ENCODE peak calls at places on chromosomes 11 and 22, in four cellular contexts. Z is progenitor cell of endocrine pancreas, C is cardiac muscle cell, N is IMR-90. R is an unnamed sample.

GRCh38 chr11:70734379-70734778 is 336.1 kb downstream of the CTTN start:
- DNase-seq in N (no peak), Z (no peak), C (no peak), R (no peak)

GRCh38 chr22:40203568-40203967 is 25.8 kb downstream of the TNRC6B start:
- DNase-seq in Z (no peak), C (no peak), N (peak), R (no peak)

GRCh38 chr22:37898441-37899181 is 7.5 kb upstream of the MICALL1 start:
- DNase-seq in C (peak), Z (no peak), N (no peak), R (peak)

GRCh38 chr11:35146074-35146521 is 7.1 kb downstream of the CD44 start:
- DNase-seq in Z (no peak), N (no peak), C (no peak), R (peak)

GRCh38 chr22:29328566-29329500 is 13.3 kb upstream of the RASL10A start:
- DNase-seq in Z (no peak), C (no peak), N (peak), R (no peak)

GRCh38 chr22:37117092-37117491 is 7.6 kb upstream of the TMPRSS6 start:
- DNase-seq in Z (no peak), N (no peak), C (no peak), R (no peak)

GRCh38 chr11:21806508-21806907 is 386.4 kb upstream of the ANO5 start:
- DNase-seq in N (no peak), Z (no peak), C (no peak), R (no peak)

GRCh38 chr11:2382129-2382517 is 5.0 kb downstream of the CD81 start:
- DNase-seq in N (no peak), Z (no peak), C (no peak), R (no peak)

GRCh38 chr11:65421204-65422103 is 1.1 kb upstream of the NEAT1 start:
- DNase-seq in C (peak), N (peak), Z (no peak), R (peak)

GRCh38 chr22:46209262-46209661 is 40.8 kb downstream of the CDPF1 start:
- DNase-seq in N (no peak), C (no peak), Z (no peak), R (no peak)

GRCh38 chr22:28962042-28962554 is 78.7 kb downstream of the ZNRF3 start:
- DNase-seq in C (no peak), N (no peak), Z (no peak), R (no peak)

GRCh38 chr11:64802370-64803162 is 448 bp downstream of the MAP4K2 start:
- DNase-seq in Z (no peak), C (no peak), N (no peak), R (no peak)

GRCh38 chr11:57453543-57454177 is 6.7 kb upstream of the RTN4RL2 start:
- DNase-seq in C (no peak), N (no peak), Z (no peak), R (no peak)

GRCh38 chr11:77411238-77411637 is 62.7 kb downstream of the PAK1 start:
- DNase-seq in Z (no peak), N (peak), C (peak), R (no peak)

GRCh38 chr11:77413850-77414249 is 60.0 kb downstream of the PAK1 start:
- DNase-seq in Z (no peak), C (no peak), N (no peak), R (no peak)

GRCh38 chr11:77410076-77410827 is 63.6 kb downstream of the PAK1 start:
- DNase-seq in Z (no peak), C (no peak), N (no peak), R (no peak)

GRCh38 chr11:77412814-77413213 is 61.1 kb downstream of the PAK1 start:
- DNase-seq in N (no peak), Z (no peak), C (no peak), R (no peak)

DNA sequence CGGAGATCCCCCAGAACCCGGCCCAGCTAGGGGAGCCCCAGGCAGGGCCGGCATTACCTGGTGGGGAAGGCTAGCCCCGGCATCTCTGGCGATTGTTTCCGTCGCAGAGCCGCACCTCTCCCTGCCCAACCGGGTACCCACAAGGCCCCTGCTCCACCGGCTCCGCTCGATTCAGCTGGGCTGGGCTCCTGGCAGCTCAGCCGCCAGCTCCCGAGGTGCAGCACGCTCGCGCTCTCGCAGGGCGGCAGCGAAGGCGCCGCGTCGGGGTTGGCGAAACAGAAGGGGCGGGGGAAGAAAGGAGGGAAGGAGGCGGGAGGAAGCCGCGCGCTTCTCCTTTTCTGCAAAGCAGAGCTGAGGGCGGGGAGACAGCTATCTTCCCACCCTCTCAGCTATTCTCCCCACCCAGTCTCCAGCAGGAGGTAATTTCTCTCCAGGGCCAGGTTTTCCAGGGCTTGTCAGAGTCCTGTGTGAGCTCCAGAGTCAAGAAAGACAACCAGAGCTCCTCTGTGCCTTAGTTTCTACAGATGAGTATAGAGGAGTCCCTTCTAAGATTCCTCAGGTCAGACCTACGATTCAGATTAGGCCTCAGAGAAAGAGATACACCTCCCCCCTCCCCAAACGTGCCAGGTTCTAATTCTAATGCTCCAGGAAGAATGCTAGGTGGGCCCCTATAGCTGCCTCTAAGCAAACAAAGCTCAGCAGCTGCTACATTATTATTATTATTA is 62.0 kb downstream of the PAK1 start:
- DNase-seq in Z (peak), N (peak), C (peak), R (peak)
- TF ChIP-seq CTCF in Z (peak), N (peak), C (no peak), R (no peak)

GRCh38 chr11:130166457-130166784 is 6.8 kb downstream of the ST14 start:
- DNase-seq in C (peak), Z (no peak), N (peak), R (peak)

GRCh38 chr11:130165601-130166456 is 6.2 kb downstream of the ST14 start:
- DNase-seq in C (no peak), Z (no peak), N (no peak), R (no peak)

GRCh38 chr11:130163346-130164220 is 4.0 kb downstream of the ST14 start:
- DNase-seq in Z (no peak), N (no peak), C (no peak), R (peak)

GRCh38 chr11:130162733-130163132 is 3.2 kb downstream of the ST14 start:
- DNase-seq in Z (no peak), C (peak), N (no peak), R (no peak)

DNA sequence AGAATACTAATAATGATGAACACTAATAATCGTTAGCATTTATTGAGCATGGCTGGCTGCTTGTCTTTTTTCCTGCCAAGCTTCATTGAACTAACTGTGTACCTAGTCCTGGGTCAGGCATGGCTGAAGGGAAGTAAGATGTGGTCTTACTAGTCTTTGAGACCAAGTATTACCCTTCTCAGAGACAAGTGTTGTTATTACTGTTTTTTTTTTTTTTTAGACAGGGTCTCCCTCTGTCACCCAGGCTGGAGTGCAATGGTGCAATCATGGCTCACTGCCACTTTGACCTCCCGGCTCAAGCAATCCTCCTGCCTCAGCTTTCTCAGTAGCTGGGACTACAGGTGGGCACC is 4.6 kb downstream of the ST14 start:
- DNase-seq in C (no peak), N (no peak), Z (no peak), R (no peak)
- TF ChIP-seq CTCF in C (no peak), N (no peak), Z (no peak), R (no peak)

DNA sequence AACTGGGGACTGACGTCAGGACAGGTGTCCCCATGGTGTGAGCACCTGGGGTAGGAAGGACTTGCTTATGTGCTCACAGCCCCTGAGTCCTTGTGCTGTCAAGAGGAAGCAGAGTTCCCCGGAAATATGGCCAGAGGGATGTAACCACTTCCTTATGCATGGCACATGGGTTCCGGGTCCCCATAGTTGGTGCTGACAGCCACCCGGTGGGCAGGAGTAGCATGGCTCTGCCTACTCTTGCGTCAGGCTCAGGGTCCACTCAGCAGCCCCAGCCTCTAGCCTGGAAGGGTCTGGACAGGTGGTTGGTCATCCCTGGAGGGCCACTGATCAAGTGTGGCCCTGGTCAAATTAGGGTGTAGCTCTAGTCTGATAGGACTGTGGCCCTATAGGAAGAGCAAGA is 42.8 kb upstream of the CCND1 start:
- DNase-seq in C (no peak), N (no peak), Z (no peak), R (peak)
- TF ChIP-seq CTCF in C (peak), N (no peak), Z (peak), R (no peak)

GRCh38 chr11:99916078-99916477 is 771.0 kb upstream of the ARHGAP42 start:
- DNase-seq in Z (no peak), C (no peak), N (no peak), R (no peak)

GRCh38 chr11:99911116-99911515 is 776.0 kb upstream of the ARHGAP42 start:
- DNase-seq in Z (no peak), N (no peak), C (no peak), R (no peak)
- TF ChIP-seq CTCF in Z (peak), N (no peak), C (no peak), R (no peak)

DNA sequence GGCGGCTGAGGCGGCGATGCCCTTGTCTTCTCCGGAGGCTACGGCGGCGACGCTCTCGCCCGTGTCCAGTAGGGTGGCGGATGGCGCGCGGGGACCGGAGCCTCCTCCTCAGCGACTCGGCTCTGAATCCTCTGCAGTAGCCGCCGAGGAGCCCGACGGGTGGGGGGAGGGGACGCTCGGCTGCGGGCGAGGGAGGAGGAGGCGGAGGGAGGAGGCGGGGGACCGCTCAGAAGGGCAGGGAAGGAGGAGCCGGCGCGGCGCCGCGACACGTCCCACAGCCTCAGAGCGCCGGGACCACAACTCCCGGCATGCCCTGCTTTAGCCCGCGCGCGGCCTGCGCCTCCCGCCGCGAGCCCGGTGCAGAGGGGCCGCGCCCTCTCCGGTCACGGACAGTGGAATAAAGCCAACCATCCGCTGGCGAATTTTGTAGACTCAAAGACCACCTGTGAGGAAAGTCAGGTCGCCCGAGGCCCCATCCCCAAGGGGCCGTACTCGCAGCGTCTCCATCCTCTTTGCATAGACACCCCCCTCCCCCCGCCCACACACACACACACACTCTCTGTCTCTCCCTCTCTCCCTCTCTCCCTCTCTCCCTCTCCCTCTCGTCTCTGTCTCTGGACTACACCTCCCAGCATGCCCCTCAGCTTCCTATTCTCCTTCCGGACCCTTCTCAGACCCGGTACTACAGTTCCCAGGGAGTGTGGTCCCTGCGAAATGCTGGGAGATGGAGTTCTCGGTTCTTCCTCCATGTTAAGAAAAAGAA is at the start of gene FAM168A:
- DNase-seq in N (peak), Z (peak), C (peak), R (peak)
- TF ChIP-seq CTCF in N (peak), Z (peak), C (no peak), R (no peak)

DNA sequence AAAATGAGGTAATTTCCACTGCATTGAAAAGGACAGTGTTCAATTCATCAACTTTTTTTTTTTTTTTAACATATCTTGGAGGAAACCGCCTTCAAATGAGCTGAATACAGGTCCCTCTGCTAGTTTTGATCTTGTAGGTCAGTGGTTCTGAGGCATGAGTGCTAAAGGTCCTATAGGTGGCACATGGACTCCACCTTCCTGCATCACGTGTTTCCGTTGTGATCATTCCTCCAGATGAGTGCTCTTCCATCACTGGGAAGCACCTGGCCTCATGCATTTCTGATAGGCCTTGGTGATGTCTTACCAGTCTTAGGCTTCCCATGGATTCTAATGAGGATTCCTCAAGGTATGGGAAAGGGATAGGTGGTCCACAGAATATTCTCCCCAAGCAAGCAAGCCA is 37.8 kb downstream of the FDX1 start:
- DNase-seq in C (no peak), N (no peak), Z (no peak), R (no peak)
- TF ChIP-seq CTCF in C (no peak), N (no peak), Z (no peak), R (no peak)

GRCh38 chr11:60482361-60482760 is 10.2 kb upstream of the MS4A12 start:
- DNase-seq in Z (no peak), N (no peak), C (no peak), R (no peak)

DNA sequence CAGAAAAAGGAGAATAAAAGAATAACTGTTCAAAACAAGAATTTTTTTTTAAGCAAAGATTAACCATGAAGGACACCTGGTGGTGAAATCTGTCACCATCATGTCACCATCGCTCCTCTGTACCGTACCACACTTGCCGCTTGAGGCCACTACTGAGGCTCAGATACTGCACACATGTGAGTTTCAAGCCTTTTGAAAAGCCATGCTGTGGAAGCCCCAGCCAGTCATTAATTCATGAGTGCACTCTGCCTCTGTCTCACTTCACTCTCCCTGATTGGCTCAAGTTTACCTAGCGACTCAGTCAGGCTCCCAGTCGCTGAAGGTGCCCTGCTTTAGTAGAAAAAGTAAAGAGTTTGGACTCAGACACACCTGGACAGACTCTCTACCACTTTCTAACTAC is 6.6 kb upstream of the MS4A12 start:
- DNase-seq in N (no peak), C (no peak), Z (no peak), R (peak)
- TF ChIP-seq CTCF in N (no peak), C (no peak), Z (peak), R (peak)

DNA sequence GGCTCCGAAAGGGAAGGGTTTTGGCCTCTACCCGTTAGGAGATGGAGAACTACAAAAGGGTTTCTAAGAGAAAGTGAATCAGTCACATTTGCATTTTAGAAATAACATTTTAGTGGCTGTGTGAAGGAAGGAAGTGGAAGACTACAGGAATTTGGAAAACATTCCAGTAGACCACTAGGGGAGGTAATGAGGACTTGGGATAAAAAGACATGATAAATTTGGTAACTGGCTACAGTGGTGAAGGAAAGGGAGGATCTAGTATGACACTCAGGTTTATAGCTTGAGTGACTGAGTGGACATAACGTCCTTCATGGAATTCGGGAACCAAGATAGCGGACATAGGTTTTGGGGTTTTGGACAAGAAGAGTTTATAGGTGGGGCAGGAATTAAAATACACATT is 7.0 kb upstream of the RRM1 start:
- DNase-seq in C (peak), Z (no peak), N (peak), R (no peak)
- TF ChIP-seq CTCF in C (peak), Z (no peak), N (peak), R (no peak)

GRCh38 chr11:98060759-98061158 is 960.0 kb upstream of the CNTN5 start:
- DNase-seq in C (no peak), Z (no peak), N (no peak), R (no peak)

GRCh38 chr11:98059488-98059887 is 961.3 kb upstream of the CNTN5 start:
- DNase-seq in Z (no peak), N (no peak), C (no peak), R (no peak)

GRCh38 chr11:98062714-98063113 is 958.0 kb upstream of the CNTN5 start:
- DNase-seq in N (no peak), Z (no peak), C (no peak), R (no peak)

GRCh38 chr11:98061858-98062257 is 958.9 kb upstream of the CNTN5 start:
- DNase-seq in Z (no peak), N (no peak), C (no peak), R (no peak)

DNA sequence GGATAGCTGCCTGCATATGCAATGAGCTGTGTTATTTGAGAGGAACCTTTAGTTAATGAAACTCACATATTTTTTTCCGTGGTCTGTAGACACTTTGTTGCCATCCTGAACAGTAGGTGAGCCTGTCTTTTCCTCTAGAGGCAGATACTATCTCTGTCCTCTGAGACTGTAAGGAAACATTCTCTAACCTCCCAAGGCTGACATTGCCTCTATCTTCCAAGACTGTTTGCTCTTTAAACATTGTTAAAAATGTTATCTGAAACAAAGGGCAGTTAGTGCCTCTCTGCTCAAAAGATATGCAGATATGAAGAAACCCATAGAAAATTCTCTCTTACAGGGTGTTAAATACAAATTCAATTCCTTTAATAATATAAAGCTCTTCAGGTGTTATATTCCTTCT is 963.8 kb upstream of the CNTN5 start:
- DNase-seq in N (no peak), C (no peak), Z (no peak), R (no peak)
- TF ChIP-seq CTCF in N (no peak), C (no peak), Z (no peak), R (no peak)

DNA sequence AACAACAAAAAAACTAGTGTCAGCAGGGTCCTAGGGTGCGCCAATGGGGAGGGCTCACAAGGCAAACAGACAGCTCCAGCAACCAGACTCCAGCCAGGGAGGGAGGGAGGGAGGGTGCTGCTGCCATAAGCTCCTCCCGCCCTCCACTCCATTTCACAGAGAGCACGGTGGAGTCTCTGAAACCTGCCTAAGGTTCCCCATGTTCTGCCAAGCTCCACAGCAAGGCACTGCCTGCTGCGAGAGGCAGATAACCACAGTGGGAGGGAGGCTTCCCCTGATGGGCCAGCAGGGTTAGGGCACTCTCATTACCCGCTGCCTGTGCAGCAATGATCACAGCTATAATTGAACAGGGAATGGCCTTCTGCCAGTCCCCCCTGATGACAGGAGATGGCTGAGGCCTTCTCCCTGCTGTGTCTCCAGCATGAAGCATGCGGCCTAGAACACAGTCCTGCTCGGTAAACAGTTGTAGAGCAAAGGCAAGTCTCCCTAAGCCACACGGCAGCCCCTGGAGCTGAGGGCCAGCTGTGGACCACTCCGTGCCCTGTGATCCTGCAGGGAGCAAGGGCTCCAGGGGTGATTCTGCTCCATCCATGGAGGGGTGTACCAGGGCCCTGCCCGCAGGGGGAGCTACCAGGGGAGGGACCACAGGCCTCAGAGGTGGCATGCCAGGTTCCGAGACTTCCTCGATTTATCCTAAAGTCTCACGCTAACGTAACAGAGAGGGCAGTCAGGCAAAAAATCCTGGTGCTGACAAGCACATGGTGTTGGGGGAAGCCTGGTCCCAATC is 42.9 kb downstream of the PC start:
- DNase-seq in N (no peak), Z (no peak), C (no peak), R (no peak)
- TF ChIP-seq CTCF in N (no peak), Z (no peak), C (no peak), R (no peak)